ENCODE peak calls at places on chromosomes 12 and 14, in seven cellular contexts. P is H7, G is fibroblast of lung, H is adrenal gland, C is ovary, B is MG63, W is endodermal cell. D is an unnamed sample.

GRCh38 chr14:26125039-26125438 is 472.8 kb downstream of the NOVA1 start:
- DNase-seq in H (no peak), B (no peak), P (no peak), W (no peak), G (no peak), C (no peak), D (no peak)

GRCh38 chr12:10395390-10395998 is 5.7 kb upstream of the KLRK1 start:
- DNase-seq in P (no peak), H (no peak), B (peak; percentile 82), W (peak; percentile 52), C (peak; percentile 42), G (peak; percentile 58), D (no peak)

GRCh38 chr12:57744194-57744776 is 554 bp upstream of the TSPAN31 start:
- DNase-seq in P (no peak), W (no peak), C (peak; percentile 85), G (no peak), B (peak; percentile 60), H (peak; percentile 88), D (peak; percentile 87)

GRCh38 chr14:94540031-94540794 is 21.0 kb upstream of the SERPINA4 start:
- DNase-seq in W (peak; percentile 69), G (no peak), C (no peak), P (no peak), H (no peak), B (no peak), D (no peak)

GRCh38 chr14:89849931-89850330 is 104.6 kb downstream of the EFCAB11 start:
- DNase-seq in B (no peak), G (peak; percentile 74), P (peak; percentile 7), C (no peak), W (no peak), H (no peak), D (no peak)

GRCh38 chr12:111426341-111427185 is 20.8 kb downstream of the SH2B3 start:
- DNase-seq in C (no peak), H (no peak), W (no peak), B (peak; percentile 52), P (no peak), G (peak; percentile 47), D (no peak)

GRCh38 chr12:102300824-102301461 is 103.3 kb upstream of the PMCH start:
- DNase-seq in B (no peak), H (no peak), C (no peak), G (peak; percentile 59), P (peak; percentile 47), W (peak; percentile 75), D (no peak)

GRCh38 chr14:77375164-77375950 is 1.5 kb downstream of the TMED8 start:
- DNase-seq in C (no peak), B (no peak), P (no peak), W (no peak), H (no peak), G (no peak), D (no peak)

GRCh38 chr14:94016446-94016976 is 9.6 kb upstream of the OTUB2 start:
- DNase-seq in B (no peak), C (no peak), H (no peak), W (no peak), G (no peak), P (no peak), D (no peak)

GRCh38 chr14:21734457-21735074 is 60.9 kb upstream of the OR4E1 start:
- DNase-seq in H (no peak), G (peak; percentile 1), P (peak; percentile 39), B (no peak), W (no peak), C (no peak), D (no peak)

GRCh38 chr12:121301876-121302275 is 5.4 kb upstream of the CAMKK2 start:
- DNase-seq in C (no peak), W (no peak), P (no peak), G (no peak), H (no peak), B (no peak), D (no peak)

GRCh38 chr14:81221579-81222102 is 882 bp upstream of the GTF2A1 start:
- DNase-seq in G (no peak), C (no peak), P (no peak), W (no peak), B (no peak), H (peak; percentile 62), D (no peak)

GRCh38 chr12:93198086-93198485 is 179.6 kb upstream of the NUDT4 start:
- DNase-seq in B (peak; percentile 99), H (peak; percentile 82), C (no peak), W (no peak), G (peak; percentile 91), P (no peak), D (peak; percentile 88)

GRCh38 chr12:966715-967114 is 17.2 kb upstream of the RAD52 start:
- DNase-seq in G (no peak), C (no peak), W (no peak), B (no peak), H (no peak), P (no peak), D (no peak)

GRCh38 chr12:119227292-119227691 is 48.6 kb downstream of the HSPB8 start:
- DNase-seq in W (no peak), C (no peak), B (no peak), P (no peak), G (no peak), H (no peak), D (no peak)

GRCh38 chr12:108634225-108634795 is 616 bp upstream of the SELPLG start:
- DNase-seq in B (peak; percentile 38), H (no peak), P (peak; percentile 74), W (peak; percentile 70), G (no peak), C (no peak), D (no peak)

GRCh38 chr12:132450391-132451171 is 39.4 kb upstream of the FBRSL1 start:
- DNase-seq in P (peak; percentile 56), G (no peak), H (no peak), B (no peak), C (no peak), W (no peak), D (no peak)

GRCh38 chr12:94140556-94140955 is 7.8 kb upstream of the PLXNC1 start:
- DNase-seq in G (no peak), P (peak; percentile 84), B (peak; percentile 30), W (peak; percentile 93), H (no peak), C (no peak), D (no peak)

GRCh38 chr12:116697305-116698130 is 40.4 kb downstream of the SPRING1 start:
- DNase-seq in W (peak; percentile 95), P (peak; percentile 73), H (peak; percentile 43), G (no peak), C (no peak), B (peak; percentile 14), D (no peak)

GRCh38 chr12:27081668-27082091 is 698 bp downstream of the C12orf71 start:
- DNase-seq in H (no peak), W (peak; percentile 85), C (no peak), G (no peak), P (peak; percentile 40), B (peak; percentile 6), D (no peak)

GRCh38 chr12:26828315-26828714 is 4.7 kb downstream of the ITPR2 start:
- DNase-seq in W (no peak), B (no peak), G (no peak), P (no peak), C (no peak), H (no peak), D (no peak)

GRCh38 chr12:25236190-25236589 is 14.5 kb downstream of the KRAS start:
- DNase-seq in C (no peak), H (peak; percentile 32), P (no peak), G (peak; percentile 57), W (no peak), B (peak; percentile 19), D (no peak)

GRCh38 chr12:56158926-56159461 is 835 bp downstream of the MYL6 start:
- DNase-seq in W (peak; percentile 89), C (peak; percentile 72), B (peak; percentile 64), P (peak; percentile 76), G (peak; percentile 73), H (peak; percentile 79), D (peak; percentile 92)

GRCh38 chr14:104086661-104087461 is 1.4 kb downstream of the ASPG start:
- DNase-seq in P (peak; percentile 67), H (peak; percentile 22), W (peak; percentile 52), B (no peak), C (peak; percentile 23), G (no peak), D (no peak)

GRCh38 chr14:55514819-55515470 is 65.1 kb upstream of the KTN1 start:
- DNase-seq in W (no peak), P (no peak), B (peak; percentile 60), H (no peak), C (no peak), G (peak; percentile 87), D (no peak)
- H3K4me3 ChIP-seq in W (no peak overlapping the region), P (no peak overlapping the region), B (no peak overlapping the region), H (no peak overlapping the region), C (no peak overlapping the region), G (no peak overlapping the region), D (peak overlapping the region; percentile 15)

GRCh38 chr14:72049462-72049861 is 117.2 kb downstream of the RGS6 start:
- DNase-seq in W (no peak), G (peak; percentile 0), H (no peak), P (no peak), B (peak; percentile 8), C (no peak), D (no peak)
- H3K4me3 ChIP-seq in W (no peak overlapping the region), G (no peak overlapping the region), H (no peak overlapping the region), P (no peak overlapping the region), B (no peak overlapping the region), C (no peak overlapping the region), D (no peak overlapping the region)

DNA sequence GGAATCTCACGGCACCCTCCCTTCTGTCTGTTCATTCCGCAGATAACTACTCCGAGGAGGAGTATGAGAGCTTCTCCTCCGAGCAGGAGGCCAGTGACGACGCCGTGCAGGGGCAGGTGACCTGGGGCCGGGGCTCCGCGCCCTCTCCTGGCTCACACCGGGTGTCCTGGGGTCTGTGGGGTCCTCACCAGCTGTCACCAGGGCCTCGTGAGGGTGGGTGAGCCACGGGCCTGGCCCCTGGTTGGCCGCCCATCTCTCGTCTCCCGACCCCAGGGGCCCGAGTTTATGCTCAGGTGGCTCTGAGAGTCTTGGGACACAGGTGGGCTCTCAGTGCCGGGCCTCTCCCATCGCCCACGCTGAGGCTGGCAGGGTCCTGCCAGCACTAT is 30.3 kb upstream of the TEX22 start:
- DNase-seq in H (no peak), C (no peak), W (no peak), P (no peak), B (no peak), G (no peak), D (no peak)
- H3K4me3 ChIP-seq in H (no peak overlapping the region), C (no peak overlapping the region), W (no peak overlapping the region), P (no peak overlapping the region), B (no peak overlapping the region), G (no peak overlapping the region), D (no peak overlapping the region)

GRCh38 chr12:39043425-39043824 is 138.0 kb upstream of the CPNE8 start:
- DNase-seq in C (no peak), W (no peak), H (no peak), B (no peak), P (no peak), G (no peak), D (no peak)

GRCh38 chr12:39047539-39048078 is 142.2 kb upstream of the CPNE8 start:
- DNase-seq in H (no peak), G (no peak), P (no peak), C (no peak), W (no peak), B (no peak), D (no peak)

GRCh38 chr12:39044754-39045153 is 139.4 kb upstream of the CPNE8 start:
- DNase-seq in P (no peak), W (no peak), C (no peak), H (no peak), G (no peak), B (no peak), D (no peak)

DNA sequence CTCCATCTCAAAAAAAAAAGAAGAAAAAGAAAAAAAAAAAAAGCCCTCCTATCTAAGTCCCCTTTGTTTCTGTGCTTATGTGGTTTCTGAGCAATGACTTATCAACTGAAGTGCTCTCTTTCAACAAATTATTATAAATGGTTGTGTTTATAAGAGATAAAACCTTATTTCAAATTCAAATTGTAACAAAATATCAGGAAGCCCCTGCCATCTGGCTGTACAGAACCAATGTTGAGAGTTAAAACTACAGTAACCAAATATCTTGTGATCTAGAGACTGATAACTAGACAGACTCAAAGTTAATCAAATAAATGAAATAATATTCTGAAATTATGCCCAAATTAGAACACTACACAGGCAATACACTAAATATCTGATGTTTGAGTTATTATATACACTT is 143.0 kb upstream of the CPNE8 start:
- DNase-seq in B (no peak), G (no peak), P (no peak), H (no peak), W (no peak), C (no peak), D (no peak)
- H3K4me3 ChIP-seq in B (no peak overlapping the region), G (no peak overlapping the region), P (no peak overlapping the region), H (no peak overlapping the region), W (no peak overlapping the region), C (no peak overlapping the region), D (no peak overlapping the region)